ENCODE peak calls at places on chromosomes 11 and 22, in six cellular contexts. O is tibial nerve, U is HCT116, Q is lower leg skin, B is suprapubic skin, P is A549. M is an unnamed sample.

GRCh38 chr11:78063440-78064181 is at the start of gene THRSP:
- DNase-seq in Q (no peak), U (no peak), P (no peak), O (no peak), B (no peak), M (no peak)

GRCh38 chr11:122727101-122727929 is 71.8 kb downstream of the UBASH3B start:
- DNase-seq in B (no peak), O (no peak), Q (no peak), U (no peak), P (no peak), M (no peak)

GRCh38 chr11:61775606-61776554 is 16.5 kb downstream of the TMEM258 start:
- DNase-seq in O (no peak), U (no peak), P (no peak), Q (no peak), B (no peak), M (no peak)

GRCh38 chr11:95419915-95420314 is 188.9 kb upstream of the SESN3 start:
- DNase-seq in B (no peak), O (no peak), Q (no peak), P (no peak), U (no peak), M (no peak)

GRCh38 chr11:122268601-122269130 is 152.7 kb upstream of the BLID start:
- DNase-seq in U (no peak), Q (no peak), O (no peak), P (no peak), B (no peak), M (no peak)

GRCh38 chr11:47791774-47792173 is 24.6 kb upstream of the FNBP4 start:
- DNase-seq in P (no peak), Q (no peak), U (no peak), B (no peak), O (no peak), M (no peak)

GRCh38 chr22:29992341-29993275 is 87.7 kb upstream of the HORMAD2 start:
- DNase-seq in P (no peak), U (no peak), Q (no peak), O (no peak), B (no peak), M (no peak)

GRCh38 chr11:112903310-112903709 is 57.9 kb upstream of the NCAM1 start:
- DNase-seq in Q (no peak), P (no peak), U (no peak), B (no peak), O (no peak), M (no peak)

GRCh38 chr11:69525516-69526452 is 44.3 kb downstream of the LINC01488 start:
- DNase-seq in O (no peak), B (peak; percentile 47), P (no peak), Q (no peak), U (no peak), M (peak; percentile 70)

GRCh38 chr11:124863137-124863825 is 2.0 kb upstream of the ROBO3 start:
- DNase-seq in U (no peak), O (no peak), Q (no peak), B (peak; percentile 74), P (no peak), M (no peak)

GRCh38 chr11:94305146-94305545 is 766 bp downstream of the IZUMO1R start:
- DNase-seq in Q (no peak), O (no peak), U (no peak), P (no peak), B (no peak), M (no peak)

GRCh38 chr11:128553662-128554392 is 33.5 kb downstream of the ETS1 start:
- DNase-seq in P (no peak), U (no peak), O (no peak), B (no peak), Q (no peak), M (no peak)

GRCh38 chr11:104134760-104135159 is 29.2 kb downstream of the PDGFD start:
- DNase-seq in P (peak; percentile 3), Q (no peak), O (no peak), U (no peak), B (no peak), M (no peak)

GRCh38 chr22:27747396-27748256 is 53.9 kb downstream of the MN1 start:
- DNase-seq in P (no peak), O (no peak), B (no peak), Q (no peak), U (no peak), M (no peak)
- TF ChIP-seq CTCF in P (peak; percentile 10), O (no peak), B (no peak), Q (no peak), U (peak; percentile 56), M (no peak)

GRCh38 chr22:40418366-40419201 is 48.2 kb downstream of the SGSM3 start:
- DNase-seq in O (no peak), Q (no peak), B (no peak), P (no peak), U (no peak), M (peak; percentile 84)
- TF ChIP-seq POLR2A in O (no peak), Q (no peak), B (no peak), P (no peak), U (no peak), M (no peak)

GRCh38 chr22:24772493-24773220 is 1.9 kb downstream of the PIWIL3 start:
- DNase-seq in Q (no peak), O (no peak), U (peak; percentile 61), P (peak; percentile 71), B (no peak), M (no peak)
- TF ChIP-seq CTCF in Q (no peak), O (peak; percentile 29), U (peak; percentile 83), P (peak; percentile 49), B (peak; percentile 16), M (no peak)

GRCh38 chr11:102449651-102450570 is 2.7 kb downstream of the TMEM123 start:
- DNase-seq in P (no peak), B (no peak), Q (no peak), U (no peak), O (no peak), M (no peak)

GRCh38 chr11:102452461-102453285 is at the start of gene TMEM123:
- DNase-seq in U (peak; percentile 44), Q (peak; percentile 76), B (peak; percentile 86), P (peak; percentile 48), O (peak; percentile 57), M (peak; percentile 97)

GRCh38 chr11:102453286-102453797 is 777 bp upstream of the TMEM123 start:
- DNase-seq in B (no peak), O (peak; percentile 15), P (no peak), U (no peak), Q (peak; percentile 34), M (no peak)

GRCh38 chr11:102451041-102451692 is 1.4 kb downstream of the TMEM123 start:
- DNase-seq in Q (no peak), U (no peak), P (no peak), O (no peak), B (no peak), M (no peak)

GRCh38 chr11:102451693-102452460 is 688 bp downstream of the TMEM123 start:
- DNase-seq in U (no peak), O (peak; percentile 46), Q (peak; percentile 49), P (peak; percentile 22), B (peak; percentile 84), M (peak; percentile 95)
- TF ChIP-seq POLR2A in U (no peak), O (peak; percentile 64), Q (no peak), P (no peak), B (no peak), M (no peak)

M was measured in spleen.